ENCODE peak calls at places on chromosome 1, in five cellular contexts. One of them, this sample, is unnamed.

GRCh38 chr1:165793951-165794350 is 25.3 kb upstream of the TMCO1 start:
- DNase-seq in lower lobe of right lung: no peak
- DNase-seq in AG09309: no peak
- DNase-seq in epithelial cell of esophagus: peak; percentile 68
- DNase-seq in cardiac muscle cell: no peak
- DNase-seq in this sample: no peak

GRCh38 chr1:9529190-9529589 is 10.1 kb upstream of the SLC25A33 start:
- DNase-seq in lower lobe of right lung: no peak
- DNase-seq in cardiac muscle cell: no peak
- DNase-seq in epithelial cell of esophagus: peak; percentile 59
- DNase-seq in AG09309: no peak
- DNase-seq in this sample: no peak

GRCh38 chr1:206495011-206495461 is 12.3 kb upstream of the RASSF5 start:
- DNase-seq in AG09309: no peak
- DNase-seq in lower lobe of right lung: no peak
- DNase-seq in epithelial cell of esophagus: no peak
- DNase-seq in cardiac muscle cell: no peak
- DNase-seq in this sample: no peak

GRCh38 chr1:32769524-32770220 is 47.5 kb downstream of the YARS1 start:
- DNase-seq in epithelial cell of esophagus: peak; percentile 60
- DNase-seq in lower lobe of right lung: peak; percentile 48
- DNase-seq in AG09309: no peak
- DNase-seq in cardiac muscle cell: no peak
- DNase-seq in this sample: no peak

GRCh38 chr1:172801923-172802322 is 143.0 kb downstream of the FASLG start:
- DNase-seq in AG09309: no peak
- DNase-seq in lower lobe of right lung: no peak
- DNase-seq in cardiac muscle cell: no peak
- DNase-seq in epithelial cell of esophagus: no peak
- DNase-seq in this sample: no peak

GRCh38 chr1:248873993-248874671 is 15.2 kb upstream of the ZNF692 start:
- DNase-seq in AG09309: peak; percentile 37
- DNase-seq in lower lobe of right lung: peak; percentile 69
- DNase-seq in epithelial cell of esophagus: peak; percentile 88
- DNase-seq in cardiac muscle cell: peak; percentile 79
- DNase-seq in this sample: no peak

GRCh38 chr1:204224655-204225054 is 10.9 kb upstream of the GOLT1A start:
- DNase-seq in epithelial cell of esophagus: no peak
- DNase-seq in AG09309: no peak
- DNase-seq in lower lobe of right lung: no peak
- DNase-seq in cardiac muscle cell: no peak
- DNase-seq in this sample: no peak

GRCh38 chr1:171801395-171801990 is 20.0 kb downstream of the METTL13 start:
- DNase-seq in cardiac muscle cell: peak; percentile 73
- DNase-seq in lower lobe of right lung: no peak
- DNase-seq in AG09309: no peak
- DNase-seq in epithelial cell of esophagus: peak; percentile 58
- DNase-seq in this sample: no peak

GRCh38 chr1:201020647-201021332 is 2.7 kb downstream of the KIF21B start:
- DNase-seq in cardiac muscle cell: no peak
- DNase-seq in lower lobe of right lung: no peak
- DNase-seq in AG09309: no peak
- DNase-seq in epithelial cell of esophagus: peak; percentile 32
- DNase-seq in this sample: no peak

GRCh38 chr1:243748706-243749283 is 101.2 kb downstream of the AKT3 start:
- DNase-seq in cardiac muscle cell: peak; percentile 78
- DNase-seq in lower lobe of right lung: no peak
- DNase-seq in epithelial cell of esophagus: peak; percentile 81
- DNase-seq in AG09309: peak; percentile 51
- DNase-seq in this sample: peak; percentile 37

GRCh38 chr1:78490861-78491310 is at the start of gene PTGFR:
- DNase-seq in epithelial cell of esophagus: peak; percentile 37
- DNase-seq in lower lobe of right lung: peak; percentile 47
- DNase-seq in AG09309: no peak
- DNase-seq in cardiac muscle cell: peak; percentile 55
- DNase-seq in this sample: no peak

GRCh38 chr1:31497601-31498000 is 78.7 kb upstream of the TINAGL1 start:
- DNase-seq in AG09309: no peak
- DNase-seq in cardiac muscle cell: no peak
- DNase-seq in lower lobe of right lung: no peak
- DNase-seq in epithelial cell of esophagus: no peak
- DNase-seq in this sample: no peak

GRCh38 chr1:201766117-201766863 is 62.7 kb upstream of the IPO9 start:
- DNase-seq in AG09309: peak; percentile 85
- DNase-seq in lower lobe of right lung: no peak
- DNase-seq in cardiac muscle cell: no peak
- DNase-seq in epithelial cell of esophagus: no peak
- DNase-seq in this sample: no peak

GRCh38 chr1:109191377-109191776 is 22.3 kb upstream of the SARS1 start:
- DNase-seq in cardiac muscle cell: no peak
- DNase-seq in AG09309: no peak
- DNase-seq in epithelial cell of esophagus: no peak
- DNase-seq in lower lobe of right lung: no peak
- DNase-seq in this sample: no peak

GRCh38 chr1:21069549-21069948 is 107.1 kb downstream of the EIF4G3 start:
- DNase-seq in cardiac muscle cell: no peak
- DNase-seq in lower lobe of right lung: no peak
- DNase-seq in epithelial cell of esophagus: no peak
- DNase-seq in AG09309: peak; percentile 41
- DNase-seq in this sample: no peak

GRCh38 chr1:229204863-229205777 is 65.8 kb upstream of the RAB4A start:
- DNase-seq in lower lobe of right lung: no peak
- DNase-seq in cardiac muscle cell: peak; percentile 41
- DNase-seq in epithelial cell of esophagus: no peak
- DNase-seq in AG09309: peak; percentile 84
- DNase-seq in this sample: no peak

GRCh38 chr1:38004284-38005101 is 821 bp downstream of the FHL3 start:
- DNase-seq in AG09309: no peak
- DNase-seq in lower lobe of right lung: no peak
- DNase-seq in epithelial cell of esophagus: no peak
- DNase-seq in cardiac muscle cell: peak; percentile 41
- DNase-seq in this sample: no peak

GRCh38 chr1:199551967-199552565 is 475.4 kb upstream of the NR5A2 start:
- DNase-seq in epithelial cell of esophagus: peak; percentile 71
- DNase-seq in AG09309: peak; percentile 46
- DNase-seq in cardiac muscle cell: peak; percentile 76
- DNase-seq in lower lobe of right lung: no peak
- DNase-seq in this sample: peak; percentile 30

GRCh38 chr1:27372808-27373690 is 1.6 kb downstream of the FCN3 start:
- DNase-seq in lower lobe of right lung: no peak
- DNase-seq in cardiac muscle cell: no peak
- DNase-seq in AG09309: no peak
- DNase-seq in epithelial cell of esophagus: no peak
- DNase-seq in this sample: no peak

GRCh38 chr1:18256318-18257235 is 149.0 kb downstream of the IGSF21 start:
- DNase-seq in epithelial cell of esophagus: peak; percentile 17
- DNase-seq in AG09309: no peak
- DNase-seq in cardiac muscle cell: peak; percentile 92
- DNase-seq in lower lobe of right lung: peak; percentile 50
- DNase-seq in this sample: no peak

GRCh38 chr1:12528021-12528852 is 89.8 kb downstream of the DHRS3 start:
- DNase-seq in epithelial cell of esophagus: peak; percentile 14
- DNase-seq in AG09309: peak; percentile 46
- DNase-seq in lower lobe of right lung: peak; percentile 92
- DNase-seq in cardiac muscle cell: no peak
- DNase-seq in this sample: no peak

GRCh38 chr1:78101514-78101913 is 55.7 kb downstream of the GIPC2 start:
- DNase-seq in cardiac muscle cell: peak; percentile 10
- DNase-seq in lower lobe of right lung: no peak
- DNase-seq in epithelial cell of esophagus: peak; percentile 68
- DNase-seq in AG09309: peak; percentile 94
- DNase-seq in this sample: peak; percentile 90

GRCh38 chr1:213457733-213458132 is 406.7 kb downstream of the RPS6KC1 start:
- DNase-seq in lower lobe of right lung: no peak
- DNase-seq in cardiac muscle cell: no peak
- DNase-seq in AG09309: no peak
- DNase-seq in epithelial cell of esophagus: no peak
- DNase-seq in this sample: no peak

GRCh38 chr1:199460933-199461332 is 566.6 kb upstream of the NR5A2 start:
- DNase-seq in epithelial cell of esophagus: no peak
- DNase-seq in lower lobe of right lung: no peak
- DNase-seq in cardiac muscle cell: no peak
- DNase-seq in AG09309: no peak
- DNase-seq in this sample: no peak

GRCh38 chr1:15295676-15296075 is 48.7 kb downstream of the FHAD1 start:
- DNase-seq in lower lobe of right lung: no peak
- DNase-seq in AG09309: no peak
- DNase-seq in cardiac muscle cell: no peak
- DNase-seq in epithelial cell of esophagus: peak; percentile 70
- DNase-seq in this sample: no peak

GRCh38 chr1:205229399-205229861 is 1.7 kb downstream of the TMCC2 start:
- DNase-seq in lower lobe of right lung: no peak
- DNase-seq in cardiac muscle cell: peak; percentile 59
- DNase-seq in AG09309: no peak
- DNase-seq in epithelial cell of esophagus: peak; percentile 71
- DNase-seq in this sample: no peak

GRCh38 chr1:66239834-66240233 is 294.1 kb upstream of the SGIP1 start:
- DNase-seq in epithelial cell of esophagus: no peak
- DNase-seq in AG09309: no peak
- DNase-seq in cardiac muscle cell: no peak
- DNase-seq in lower lobe of right lung: no peak
- DNase-seq in this sample: no peak

GRCh38 chr1:14866841-14867626 is 268.5 kb downstream of the KAZN start:
- DNase-seq in epithelial cell of esophagus: no peak
- DNase-seq in AG09309: no peak
- DNase-seq in lower lobe of right lung: no peak
- DNase-seq in cardiac muscle cell: peak; percentile 30
- DNase-seq in this sample: no peak

GRCh38 chr1:153288634-153289275 is 24.0 kb downstream of the PGLYRP3 start:
- DNase-seq in epithelial cell of esophagus: peak; percentile 95
- DNase-seq in cardiac muscle cell: no peak
- DNase-seq in AG09309: no peak
- DNase-seq in lower lobe of right lung: no peak
- DNase-seq in this sample: no peak

GRCh38 chr1:214136336-214136735 is 144.6 kb upstream of the SMYD2 start:
- DNase-seq in AG09309: no peak
- DNase-seq in lower lobe of right lung: no peak
- DNase-seq in epithelial cell of esophagus: no peak
- DNase-seq in cardiac muscle cell: no peak
- DNase-seq in this sample: no peak

GRCh38 chr1:183349201-183349711 is 68.9 kb downstream of the NMNAT2 start:
- DNase-seq in epithelial cell of esophagus: peak; percentile 13
- DNase-seq in AG09309: peak; percentile 53
- DNase-seq in cardiac muscle cell: peak; percentile 43
- DNase-seq in lower lobe of right lung: no peak
- DNase-seq in this sample: no peak

GRCh38 chr1:235074335-235075120 is 54.1 kb downstream of the TOMM20 start:
- DNase-seq in cardiac muscle cell: peak; percentile 37
- DNase-seq in epithelial cell of esophagus: peak; percentile 79
- DNase-seq in lower lobe of right lung: peak; percentile 51
- DNase-seq in AG09309: peak; percentile 75
- DNase-seq in this sample: no peak

GRCh38 chr1:232650433-232650832 is 20.5 kb upstream of the SIPA1L2 start:
- DNase-seq in AG09309: no peak
- DNase-seq in cardiac muscle cell: no peak
- DNase-seq in epithelial cell of esophagus: no peak
- DNase-seq in lower lobe of right lung: no peak
- DNase-seq in this sample: no peak

GRCh38 chr1:23010734-23011449 is 4.8 kb downstream of the TEX46 start:
- DNase-seq in cardiac muscle cell: no peak
- DNase-seq in AG09309: peak; percentile 40
- DNase-seq in lower lobe of right lung: no peak
- DNase-seq in epithelial cell of esophagus: peak; percentile 99
- DNase-seq in this sample: peak; percentile 58

GRCh38 chr1:44860891-44861290 is 17.8 kb upstream of the PTCH2 start:
- DNase-seq in cardiac muscle cell: no peak
- DNase-seq in AG09309: no peak
- DNase-seq in lower lobe of right lung: no peak
- DNase-seq in epithelial cell of esophagus: no peak
- DNase-seq in this sample: no peak

GRCh38 chr1:41559331-41559730 is 74.8 kb upstream of the EDN2 start:
- DNase-seq in epithelial cell of esophagus: no peak
- DNase-seq in cardiac muscle cell: no peak
- DNase-seq in AG09309: no peak
- DNase-seq in lower lobe of right lung: no peak
- DNase-seq in this sample: no peak

DNA sequence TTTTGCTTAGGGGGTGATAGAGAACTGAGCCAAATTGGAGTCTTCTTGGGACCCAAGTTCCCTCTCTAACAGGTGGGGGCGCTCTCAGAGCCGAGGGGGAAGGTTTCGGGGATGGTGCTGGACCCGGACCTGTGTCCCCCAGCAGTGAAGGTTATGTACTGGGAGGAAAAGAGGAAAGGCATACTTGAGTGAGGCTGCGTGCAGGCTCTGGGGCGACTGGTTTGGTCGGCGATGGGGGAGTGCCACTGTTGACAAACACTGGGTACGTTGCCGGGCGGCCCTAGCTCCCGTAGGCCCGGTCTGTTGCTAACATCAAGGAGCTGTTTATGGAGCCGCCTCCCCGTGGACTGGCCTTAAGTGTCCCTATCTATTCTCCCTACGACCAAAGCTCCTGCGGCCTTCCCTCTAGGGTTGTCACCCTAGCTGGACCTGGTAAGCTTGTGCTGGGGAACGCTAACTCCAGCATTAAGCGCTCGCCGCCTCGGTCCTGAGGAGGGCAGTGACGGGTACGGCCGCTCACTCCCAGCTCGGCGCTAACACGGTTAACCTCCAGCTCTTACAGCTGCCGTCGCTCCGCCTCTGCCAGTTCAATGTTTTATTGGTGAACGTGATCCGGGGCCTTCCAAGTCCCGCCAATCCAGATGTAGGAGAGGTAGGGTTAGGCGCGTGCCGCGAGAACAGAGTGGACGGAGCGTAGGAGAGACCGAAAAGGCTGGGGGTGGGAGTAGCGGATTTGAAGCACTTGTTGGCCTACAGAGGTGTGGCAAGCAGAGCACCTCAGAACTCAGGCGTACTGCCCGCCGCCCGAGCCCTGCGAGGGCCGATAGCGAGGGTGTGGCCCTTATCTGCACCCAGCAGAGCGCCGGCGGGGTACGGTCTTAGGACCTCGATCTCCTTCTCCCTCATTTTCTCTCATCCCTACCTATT is at the start of gene PPOX:
- DNase-seq in lower lobe of right lung: peak; percentile 98
- DNase-seq in AG09309: peak; percentile 94
- DNase-seq in epithelial cell of esophagus: peak; percentile 99
- DNase-seq in cardiac muscle cell: peak; percentile 99
- DNase-seq in this sample: peak; percentile 92
- TF ChIP-seq CTCF in lower lobe of right lung: peak; percentile 39
- TF ChIP-seq CTCF in AG09309: peak; percentile 59
- TF ChIP-seq CTCF in epithelial cell of esophagus: peak; percentile 35
- TF ChIP-seq CTCF in cardiac muscle cell: peak; percentile 44
- TF ChIP-seq CTCF in this sample: peak; percentile 63

GRCh38 chr1:48726557-48726956 is 50.1 kb downstream of the BEND5 start:
- DNase-seq in AG09309: no peak
- DNase-seq in cardiac muscle cell: no peak
- DNase-seq in epithelial cell of esophagus: no peak
- DNase-seq in lower lobe of right lung: no peak
- DNase-seq in this sample: no peak
- TF ChIP-seq CTCF in AG09309: no peak
- TF ChIP-seq CTCF in cardiac muscle cell: no peak
- TF ChIP-seq CTCF in epithelial cell of esophagus: no peak
- TF ChIP-seq CTCF in lower lobe of right lung: no peak
- TF ChIP-seq CTCF in this sample: no peak

GRCh38 chr1:185317034-185317885 is at the start of gene IVNS1ABP:
- DNase-seq in AG09309: peak; percentile 71
- DNase-seq in lower lobe of right lung: peak; percentile 97
- DNase-seq in epithelial cell of esophagus: peak; percentile 97
- DNase-seq in cardiac muscle cell: peak; percentile 89
- DNase-seq in this sample: peak; percentile 59
- TF ChIP-seq CTCF in AG09309: no peak
- TF ChIP-seq CTCF in lower lobe of right lung: peak; percentile 24
- TF ChIP-seq CTCF in epithelial cell of esophagus: peak; percentile 26
- TF ChIP-seq CTCF in cardiac muscle cell: peak; percentile 17
- TF ChIP-seq CTCF in this sample: peak; percentile 36

GRCh38 chr1:34441661-34442060 is 265.0 kb downstream of the C1orf94 start:
- DNase-seq in epithelial cell of esophagus: no peak
- DNase-seq in cardiac muscle cell: no peak
- DNase-seq in lower lobe of right lung: no peak
- DNase-seq in AG09309: no peak
- DNase-seq in this sample: no peak
- TF ChIP-seq CTCF in epithelial cell of esophagus: no peak
- TF ChIP-seq CTCF in cardiac muscle cell: no peak
- TF ChIP-seq CTCF in lower lobe of right lung: no peak
- TF ChIP-seq CTCF in AG09309: no peak
- TF ChIP-seq CTCF in this sample: no peak

This sample was measured in epithelial cell of proximal tubule.